ENCODE peak calls at places on chromosome 1, in seven cellular contexts. Q, B, F, R, Y, M and E are unnamed samples.
A peak's percentile ranks its signal among the peaks of the same experiment; 100 is the strongest.

GRCh38 chr1:5637171-5637570 is 355.1 kb downstream of the NPHP4 start:
- DNase-seq in Y (no peak), B (no peak), R (no peak), M (no peak), Q (no peak), F (peak; percentile 16), E (no peak)

GRCh38 chr1:2386636-2387611 is 4.4 kb downstream of the MORN1 start:
- DNase-seq in Y (peak; percentile 37), R (no peak), F (no peak), M (no peak), Q (no peak), B (peak; percentile 17), E (peak; percentile 37)

GRCh38 chr1:212669102-212669501 is 30.5 kb downstream of the BATF3 start:
- DNase-seq in Y (no peak), M (no peak), R (peak; percentile 89), F (no peak), B (no peak), Q (no peak), E (peak; percentile 60)

GRCh38 chr1:39410915-39411436 is 80.5 kb upstream of the BMP8A start:
- DNase-seq in R (peak; percentile 84), Q (peak; percentile 55), Y (peak; percentile 80), M (peak; percentile 23), F (peak; percentile 25), B (peak; percentile 86), E (peak; percentile 61)

GRCh38 chr1:91579658-91580228 is 79.1 kb downstream of the CDC7 start:
- DNase-seq in Y (no peak), Q (no peak), R (no peak), M (no peak), F (no peak), B (no peak), E (no peak)

GRCh38 chr1:6869002-6869380 is 83.7 kb downstream of the CAMTA1 start:
- DNase-seq in Q (no peak), R (no peak), M (no peak), Y (no peak), F (no peak), B (no peak), E (no peak)

GRCh38 chr1:64822621-64823020 is 77.7 kb downstream of the RAVER2 start:
- DNase-seq in B (no peak), R (no peak), Q (no peak), Y (no peak), M (no peak), F (no peak), E (no peak)

GRCh38 chr1:149848811-149849210 is 50.6 kb upstream of the BOLA1 start:
- DNase-seq in Y (no peak), B (peak; percentile 35), F (no peak), R (no peak), Q (no peak), M (no peak), E (no peak)

GRCh38 chr1:156487862-156488261 is 12.7 kb downstream of the MEF2D start:
- DNase-seq in F (no peak), B (peak; percentile 47), Q (no peak), Y (no peak), R (no peak), M (no peak), E (peak; percentile 74)

GRCh38 chr1:12697406-12697805 is 18.5 kb upstream of the AADACL3 start:
- DNase-seq in M (no peak), B (no peak), R (no peak), F (no peak), Y (no peak), Q (no peak), E (no peak)

GRCh38 chr1:28359592-28360239 is 9.8 kb upstream of the PHACTR4 start:
- DNase-seq in M (peak; percentile 40), F (peak; percentile 66), B (peak; percentile 35), Y (peak; percentile 84), R (peak; percentile 81), Q (peak; percentile 63), E (peak; percentile 52)

GRCh38 chr1:14254184-14254583 is 344.3 kb upstream of the KAZN start:
- DNase-seq in M (no peak), Q (no peak), Y (no peak), R (no peak), F (no peak), B (no peak), E (no peak)

GRCh38 chr1:198713081-198713480 is 74.2 kb downstream of the PTPRC start:
- DNase-seq in M (no peak), B (no peak), Q (peak; percentile 25), F (no peak), Y (no peak), R (no peak), E (no peak)

GRCh38 chr1:199857516-199857915 is 170.0 kb upstream of the NR5A2 start:
- DNase-seq in F (no peak), Y (no peak), R (no peak), Q (no peak), B (no peak), M (no peak), E (no peak)

GRCh38 chr1:224592636-224593579 is 23.2 kb upstream of the CNIH3 start:
- DNase-seq in R (no peak), B (no peak), Y (no peak), M (no peak), F (no peak), Q (peak; percentile 22), E (no peak)

GRCh38 chr1:212614398-212615091 is 6.0 kb downstream of the ATF3 start:
- DNase-seq in F (no peak), B (no peak), R (no peak), Y (no peak), Q (no peak), M (no peak), E (no peak)

GRCh38 chr1:161115132-161115711 is 2.6 kb downstream of the PFDN2 start:
- DNase-seq in B (peak; percentile 96), M (no peak), F (no peak), Y (no peak), R (peak; percentile 93), Q (peak; percentile 90), E (no peak)

GRCh38 chr1:58841455-58841854 is 57.6 kb upstream of the JUN start:
- DNase-seq in M (no peak), B (no peak), Y (no peak), F (no peak), R (no peak), Q (no peak), E (no peak)

GRCh38 chr1:37347104-37347503 is 127.3 kb upstream of the ZC3H12A start:
- DNase-seq in M (no peak), B (no peak), F (no peak), Q (no peak), R (no peak), Y (no peak), E (no peak)

GRCh38 chr1:218339267-218339831 is 5.8 kb upstream of the TGFB2 start:
- DNase-seq in B (no peak), Y (no peak), R (peak; percentile 75), Q (no peak), F (peak; percentile 35), M (no peak), E (no peak)

GRCh38 chr1:110370827-110371226 is 20.0 kb downstream of the SLC16A4 start:
- DNase-seq in F (no peak), Q (peak; percentile 36), Y (no peak), R (peak; percentile 31), M (no peak), B (no peak), E (no peak)

GRCh38 chr1:4046836-4047461 is 146.9 kb upstream of the C1orf174 start:
- DNase-seq in R (no peak), Y (no peak), B (no peak), Q (no peak), F (no peak), M (no peak), E (no peak)

GRCh38 chr1:11800391-11800755 is 5.4 kb downstream of the MTHFR start:
- DNase-seq in R (no peak), Y (no peak), Q (no peak), F (no peak), B (no peak), M (no peak), E (no peak)

GRCh38 chr1:101388904-101389546 is 152.2 kb downstream of the S1PR1 start:
- DNase-seq in F (no peak), Y (no peak), R (no peak), B (no peak), M (no peak), Q (no peak), E (no peak)